ENCODE peak calls at places on chromosomes 12 and 14, in seven cellular contexts. Q is lower leg skin, F is cardiac fibroblast, Z is left ventricle myocardium inferior, B is stomach, A is progenitor cell of endocrine pancreas, T is transverse colon. L is an unnamed sample.

GRCh38 chr12:89476889-89477288 is 47.7 kb downstream of the GALNT4 start:
- DNase-seq in Q (no peak), B (no peak), Z (no peak), T (no peak), A (no peak), F (no peak), L (no peak)

GRCh38 chr12:1246637-1247036 is 255.6 kb downstream of the ERC1 start:
- DNase-seq in B (no peak), F (peak; percentile 1), Q (no peak), A (no peak), Z (no peak), T (no peak), L (no peak)

GRCh38 chr12:87982208-87982607 is 47.0 kb downstream of the C12orf50 start:
- DNase-seq in F (no peak), Q (no peak), Z (no peak), A (no peak), B (no peak), T (no peak), L (no peak)

GRCh38 chr14:91390165-91390778 is 27.3 kb downstream of the CCDC88C start:
- DNase-seq in A (no peak), T (no peak), B (no peak), Z (no peak), F (no peak), Q (no peak), L (no peak)

GRCh38 chr12:109946505-109946904 is 46.4 kb downstream of the TCHP start:
- DNase-seq in F (peak; percentile 41), Z (no peak), B (no peak), Q (no peak), T (no peak), A (no peak), L (no peak)

GRCh38 chr14:56874375-56874774 is 64.1 kb upstream of the OTX2 start:
- DNase-seq in A (no peak), T (peak; percentile 60), Q (no peak), F (no peak), B (peak; percentile 66), Z (no peak), L (no peak)

GRCh38 chr14:41303506-41303905 is 303.2 kb upstream of the LRFN5 start:
- DNase-seq in B (no peak), T (no peak), Z (no peak), Q (no peak), F (no peak), A (no peak), L (no peak)

GRCh38 chr14:31018057-31018645 is 7.3 kb upstream of the AP4S1 start:
- DNase-seq in F (no peak), B (no peak), Q (no peak), Z (no peak), A (no peak), T (no peak), L (no peak)

GRCh38 chr14:21084396-21084795 is 14.1 kb downstream of the ZNF219 start:
- DNase-seq in A (no peak), B (no peak), T (no peak), Z (no peak), F (no peak), Q (no peak), L (no peak)

GRCh38 chr12:121934318-121934682 is 15.9 kb downstream of the CFAP251 start:
- DNase-seq in T (no peak), F (no peak), B (no peak), A (no peak), Q (no peak), Z (no peak), L (no peak)

GRCh38 chr14:90091393-90091792 is 29.6 kb downstream of the KCNK13 start:
- DNase-seq in A (no peak), Q (no peak), B (no peak), Z (no peak), F (peak; percentile 84), T (no peak), L (no peak)

GRCh38 chr14:38257500-38257899 is 1.6 kb upstream of the CLEC14A start:
- DNase-seq in T (no peak), Q (no peak), B (no peak), F (no peak), Z (no peak), A (no peak), L (no peak)

GRCh38 chr12:75979181-75979580 is 52.4 kb downstream of the PHLDA1 start:
- DNase-seq in F (no peak), A (no peak), Q (no peak), Z (no peak), T (no peak), B (no peak), L (no peak)

GRCh38 chr12:29149691-29150382 is 759 bp downstream of the FAR2 start:
- DNase-seq in Z (no peak), F (no peak), Q (no peak), B (no peak), T (peak; percentile 38), A (no peak), L (peak; percentile 40)

GRCh38 chr12:22477166-22477893 is 67.0 kb downstream of the C2CD5 start:
- DNase-seq in Z (no peak), Q (no peak), A (no peak), T (no peak), F (peak; percentile 91), B (no peak), L (no peak)

GRCh38 chr12:12282761-12283160 is 15.9 kb upstream of the LRP6 start:
- DNase-seq in Q (no peak), A (no peak), Z (no peak), T (no peak), B (no peak), F (peak; percentile 71), L (no peak)

GRCh38 chr12:47316609-47317049 is 236.9 kb upstream of the AMIGO2 start:
- DNase-seq in B (no peak), Q (no peak), A (no peak), F (peak; percentile 53), Z (no peak), T (no peak), L (no peak)

GRCh38 chr12:113372371-113372770 is 14.0 kb downstream of the PLBD2 start:
- DNase-seq in Z (no peak), F (no peak), B (no peak), T (no peak), A (no peak), Q (no peak), L (no peak)
- TF ChIP-seq CTCF in Z (no peak), F (no peak), B (no peak), T (no peak), A (no peak), Q (no peak), L (no peak)

GRCh38 chr12:126752021-126752420 is 1514.9 kb upstream of the TMEM132C start:
- DNase-seq in F (no peak), A (no peak), T (no peak), B (no peak), Z (no peak), Q (no peak), L (no peak)

GRCh38 chr12:126742326-126742725 is 1524.6 kb upstream of the TMEM132C start:
- DNase-seq in B (no peak), Q (no peak), A (no peak), T (no peak), Z (no peak), F (no peak), L (no peak)

DNA sequence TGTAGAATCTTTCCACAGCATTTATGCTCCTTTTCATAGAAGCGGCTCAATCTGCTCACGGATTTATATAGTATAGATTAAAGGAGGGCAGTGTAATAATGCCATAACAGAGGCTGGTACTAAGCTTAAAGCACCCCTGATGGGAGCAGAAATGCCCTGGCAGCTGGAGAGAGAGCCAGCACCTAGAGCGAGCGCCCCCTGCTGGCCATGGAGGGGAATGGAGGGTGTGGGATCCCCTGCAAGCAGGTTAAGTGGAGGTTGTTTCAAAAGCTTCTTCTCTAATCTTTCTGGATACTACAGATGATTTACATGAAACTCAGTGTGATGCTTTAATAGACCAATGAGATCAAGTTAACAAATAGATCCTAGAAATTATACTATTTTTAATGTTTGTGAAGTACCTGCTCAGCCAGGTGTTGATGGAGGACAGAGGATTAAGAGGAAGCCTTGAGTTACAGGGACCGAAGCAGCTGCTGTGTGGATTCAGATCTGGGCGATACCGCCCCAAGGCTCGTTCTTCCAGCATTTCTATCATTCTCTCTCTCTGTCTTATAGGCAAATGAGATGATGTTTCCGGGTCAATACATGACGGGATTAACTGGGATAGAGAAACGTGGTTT is 1519.3 kb upstream of the TMEM132C start:
- DNase-seq in T (peak; percentile 39), Z (peak; percentile 42), F (peak; percentile 6), B (peak; percentile 47), A (peak; percentile 51), Q (no peak), L (peak; percentile 71)
- TF ChIP-seq CTCF in T (peak; percentile 61), Z (peak; percentile 95), F (peak; percentile 80), B (peak; percentile 84), A (peak; percentile 93), Q (no peak), L (peak; percentile 92)

DNA sequence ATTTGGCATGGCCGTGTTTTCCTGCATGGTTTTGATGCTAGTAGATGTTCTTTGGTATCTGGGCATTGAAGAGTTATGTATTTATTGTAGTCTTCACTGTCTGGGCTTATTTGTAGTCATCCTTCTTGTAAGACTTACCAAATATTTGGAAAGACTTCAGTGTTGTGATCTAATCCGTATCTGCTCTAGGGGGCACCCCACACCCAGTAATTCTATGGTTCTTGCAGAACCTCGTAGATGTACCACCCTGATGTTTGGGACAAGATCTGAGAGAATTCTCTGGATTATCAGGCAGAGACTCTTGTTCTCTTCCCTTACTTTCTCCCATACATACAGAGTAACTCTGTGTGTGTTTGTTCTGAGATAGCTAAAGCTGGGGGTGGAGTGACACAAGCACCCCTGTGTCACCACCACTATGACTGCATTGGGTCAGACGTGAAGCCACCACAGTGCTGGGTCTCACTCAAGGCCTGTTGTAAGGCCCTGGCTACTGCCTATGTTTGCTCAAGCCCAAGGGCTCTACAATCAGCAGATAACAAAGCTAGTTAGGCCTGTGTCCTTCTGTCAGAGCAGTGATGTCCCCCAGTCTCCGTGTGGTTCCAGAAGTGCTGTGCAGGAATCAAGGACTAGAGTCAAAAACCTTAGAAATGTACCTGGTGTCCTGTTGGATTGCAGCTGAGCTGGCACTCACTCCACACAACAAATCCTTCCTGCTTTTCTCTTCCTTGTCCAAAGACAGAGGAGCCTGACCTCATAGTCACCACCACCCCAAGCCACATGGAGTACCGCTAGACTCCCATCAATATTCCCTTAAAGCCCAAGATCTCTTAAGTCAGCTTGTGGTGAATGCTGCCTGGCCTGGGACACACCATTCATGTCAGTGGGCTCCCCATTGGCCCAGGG is 9.5 kb downstream of the RDH16 start:
- DNase-seq in T (no peak), Q (no peak), B (no peak), F (no peak), Z (no peak), A (no peak), L (no peak)
- TF ChIP-seq CTCF in T (no peak), Q (no peak), B (no peak), F (no peak), Z (peak; percentile 26), A (no peak), L (no peak)

DNA sequence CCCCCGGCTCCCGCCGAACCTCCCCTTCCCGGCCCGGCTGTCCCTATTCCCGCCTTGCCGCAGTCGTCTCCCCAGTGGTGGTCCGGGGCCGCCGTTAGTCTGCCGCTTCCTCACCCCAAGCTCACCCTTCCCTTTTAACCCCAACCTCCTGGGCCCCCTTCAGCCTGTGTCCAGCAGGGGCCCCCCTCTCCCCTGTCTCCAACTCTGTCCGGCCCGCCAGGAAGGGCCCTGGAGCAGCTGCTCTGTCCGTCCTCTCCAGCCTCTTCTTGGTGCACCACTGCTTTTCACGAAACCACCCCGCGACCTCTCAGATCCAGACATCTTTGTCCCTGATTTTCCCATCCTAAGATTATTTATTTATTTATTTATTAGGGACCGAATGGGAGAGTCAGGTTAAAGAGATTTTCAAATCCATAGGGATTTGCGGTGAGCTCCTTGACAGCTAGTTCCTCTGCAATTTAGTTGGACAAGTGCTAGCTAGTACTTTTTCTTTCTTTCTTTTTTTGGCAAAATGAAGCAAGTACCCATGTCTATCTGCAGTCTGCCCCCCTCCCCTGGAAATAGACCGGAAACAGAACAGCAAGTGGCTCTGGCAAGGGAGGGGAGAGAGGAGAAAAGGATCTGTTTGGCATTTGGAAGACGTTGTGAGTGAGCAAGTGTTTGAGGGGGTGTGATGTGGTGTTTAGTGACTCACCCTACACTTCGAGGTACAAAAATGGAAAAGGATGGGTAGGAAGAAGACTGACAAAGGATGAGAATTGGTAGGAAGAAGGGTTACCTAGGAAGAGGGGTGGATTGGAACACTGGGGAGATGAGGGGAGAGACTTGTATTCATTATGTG is 632 bp downstream of the UBR7 start:
- DNase-seq in F (peak; percentile 70), T (no peak), Q (no peak), B (peak; percentile 40), Z (peak; percentile 57), A (peak; percentile 49), L (no peak)
- TF ChIP-seq CTCF in F (peak; percentile 45), T (no peak), Q (no peak), B (no peak), Z (no peak), A (peak; percentile 49), L (no peak)

L was measured in mesothelial cell of epicardium.